ENCODE peak calls at places on chromosomes 7 and 10, in five cellular contexts. C, B, D, O and Z are unnamed samples.

GRCh38 chr10:97140284-97140846 is 45.4 kb downstream of the SLIT1 start:
- DNase-seq in C (peak; percentile 95), B (no peak), D (no peak), O (no peak), Z (no peak)

GRCh38 chr10:7887417-7887816 is 69.1 kb downstream of the TAF3 start:
- DNase-seq in C (no peak), B (no peak), D (peak; percentile 49), O (peak; percentile 82), Z (no peak)

GRCh38 chr10:77899080-77899477 is 27.5 kb downstream of the DLG5 start:
- DNase-seq in C (no peak), B (no peak), D (no peak), O (peak; percentile 51), Z (peak; percentile 56)

GRCh38 chr7:41437257-41438196 is 265.4 kb downstream of the INHBA start:
- DNase-seq in C (no peak), B (no peak), D (no peak), O (no peak), Z (no peak)

GRCh38 chr7:130356760-130357611 is 12.4 kb downstream of the CPA5 start:
- DNase-seq in C (no peak), B (no peak), D (no peak), O (peak; percentile 91), Z (peak; percentile 60)

GRCh38 chr7:38851321-38851720 is 57.7 kb downstream of the VPS41 start:
- DNase-seq in C (no peak), B (no peak), D (no peak), O (no peak), Z (no peak)

GRCh38 chr7:131521651-131522163 is 34.7 kb downstream of the PODXL start:
- DNase-seq in C (no peak), B (peak; percentile 68), D (peak; percentile 78), O (no peak), Z (peak; percentile 97)

GRCh38 chr10:96285331-96285752 is 14.0 kb upstream of the BLNK start:
- DNase-seq in C (no peak), B (no peak), D (no peak), O (no peak), Z (no peak)

GRCh38 chr7:106344206-106344605 is 59.4 kb upstream of the NAMPT start:
- DNase-seq in C (no peak), B (no peak), D (no peak), O (no peak), Z (no peak)

GRCh38 chr7:106346678-106347217 is 62.0 kb upstream of the NAMPT start:
- DNase-seq in C (no peak), B (no peak), D (peak; percentile 7), O (peak; percentile 97), Z (no peak)

GRCh38 chr7:106344861-106345260 is 60.1 kb upstream of the NAMPT start:
- DNase-seq in C (no peak), B (no peak), D (peak; percentile 23), O (no peak), Z (peak; percentile 25)

GRCh38 chr7:106346167-106346677 is 61.4 kb upstream of the NAMPT start:
- DNase-seq in C (no peak), B (no peak), D (no peak), O (no peak), Z (no peak)

GRCh38 chr7:106345421-106346166 is 60.8 kb upstream of the NAMPT start:
- DNase-seq in C (no peak), B (no peak), D (peak; percentile 22), O (peak; percentile 61), Z (no peak)
- H3K27ac ChIP-seq in C (no peak overlapping the region), B (no peak overlapping the region), D (peak overlapping the region; percentile 84), O (no peak overlapping the region), Z (no peak overlapping the region)

GRCh38 chr10:63008491-63008890 is 124.6 kb upstream of the NRBF2 start:
- DNase-seq in C (no peak), B (no peak), D (no peak), O (no peak), Z (no peak)
- TF ChIP-seq CTCF in C (no peak), B (no peak), D (no peak), O (no peak), Z (no peak)

GRCh38 chr10:69327463-69328345 is 49.4 kb downstream of the HK1 start:
- DNase-seq in C (no peak), B (peak; percentile 77), D (peak; percentile 56), O (peak; percentile 63), Z (peak; percentile 69)
- TF ChIP-seq POLR2A in C (no peak), B (peak; percentile 57), D (no peak), O (no peak), Z (peak; percentile 25)

DNA sequence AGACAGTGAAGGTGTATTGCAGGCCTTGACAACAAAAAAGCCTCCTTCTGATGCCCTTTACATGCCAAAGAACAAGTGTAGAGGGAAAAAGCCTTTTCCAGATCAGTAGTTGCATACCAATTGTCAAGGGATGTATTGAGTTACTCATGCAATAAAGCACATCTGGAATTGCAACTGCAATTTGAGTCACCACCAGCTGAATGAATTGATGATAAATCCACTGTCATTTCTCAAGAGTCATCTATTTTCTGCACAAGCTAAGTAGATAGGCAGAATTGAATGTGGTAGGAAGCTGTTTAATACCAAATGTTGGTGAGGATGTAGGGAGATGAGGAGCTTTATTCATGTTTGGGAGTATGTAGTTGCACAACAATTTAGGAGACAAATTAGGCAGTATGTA is 325.9 kb upstream of the SMIM30 start:
- DNase-seq in C (no peak), B (no peak), D (no peak), O (no peak), Z (no peak)
- H3K27ac ChIP-seq in C (no peak overlapping the region), B (no peak overlapping the region), D (no peak overlapping the region), O (no peak overlapping the region), Z (no peak overlapping the region)

GRCh38 chr10:91090761-91091529 is 129.5 kb upstream of the PCGF5 start:
- DNase-seq in C (peak; percentile 23), B (no peak), D (no peak), O (no peak), Z (no peak)
- TF ChIP-seq CTCF in C (peak; percentile 47), B (no peak), D (no peak), O (peak; percentile 8), Z (no peak)

GRCh38 chr10:86399514-86399878 is 32.9 kb upstream of the GRID1 start:
- DNase-seq in C (no peak), B (no peak), D (no peak), O (no peak), Z (no peak)

GRCh38 chr10:86402283-86402931 is 35.8 kb upstream of the GRID1 start:
- DNase-seq in C (peak; percentile 20), B (no peak), D (no peak), O (peak; percentile 15), Z (no peak)

GRCh38 chr10:86401588-86402282 is 35.1 kb upstream of the GRID1 start:
- DNase-seq in C (no peak), B (no peak), D (no peak), O (no peak), Z (peak; percentile 38)

GRCh38 chr10:86400705-86401587 is 34.4 kb upstream of the GRID1 start:
- DNase-seq in C (peak; percentile 27), B (peak; percentile 27), D (no peak), O (no peak), Z (peak; percentile 70)

GRCh38 chr10:86399879-86400704 is 33.5 kb upstream of the GRID1 start:
- DNase-seq in C (peak; percentile 94), B (peak; percentile 92), D (peak; percentile 88), O (peak; percentile 94), Z (peak; percentile 97)
- TF ChIP-seq POLR2A in C (peak; percentile 61), B (no peak), D (no peak), O (peak; percentile 26), Z (peak; percentile 64)